ENCODE peak calls at places on chromosomes 6 and 20, in four cellular contexts. E is hepatocyte, I is PC-9, N is GM23338. F is an unnamed sample.

GRCh38 chr6:10505529-10505928 is 15.6 kb upstream of the GCNT2 start:
- DNase-seq in I (no peak), E (peak; percentile 35), N (peak; percentile 51), F (no peak)

GRCh38 chr6:160041608-160042007 is 72.7 kb downstream of the IGF2R start:
- DNase-seq in N (no peak), E (no peak), I (no peak), F (no peak)

GRCh38 chr20:31593221-31594001 is 11.7 kb upstream of the ID1 start:
- DNase-seq in E (peak; percentile 89), N (no peak), I (peak; percentile 100), F (peak; percentile 98)

GRCh38 chr20:59364611-59365010 is 64.2 kb downstream of the EDN3 start:
- DNase-seq in I (no peak), E (no peak), N (no peak), F (no peak)

GRCh38 chr6:110075406-110075805 is 97.3 kb downstream of the GPR6 start:
- DNase-seq in E (no peak), I (no peak), N (no peak), F (no peak)

GRCh38 chr20:43938932-43939761 is 24.5 kb downstream of the TOX2 start:
- DNase-seq in N (no peak), E (peak; percentile 72), I (peak; percentile 91), F (no peak)

GRCh38 chr20:17287503-17287902 is 60.7 kb downstream of the PCSK2 start:
- DNase-seq in I (no peak), E (no peak), N (peak; percentile 60), F (no peak)

GRCh38 chr6:141488466-141488865 is 644.3 kb upstream of the GJE1 start:
- DNase-seq in N (no peak), E (no peak), I (no peak), F (no peak)

GRCh38 chr20:32158943-32159660 is 48.4 kb downstream of the PLAGL2 start:
- DNase-seq in E (no peak), N (no peak), I (no peak), F (no peak)

GRCh38 chr20:21505810-21506530 is 7.9 kb downstream of the NKX2-2 start:
- DNase-seq in E (peak; percentile 79), I (no peak), N (peak; percentile 78), F (peak; percentile 44)

GRCh38 chr20:61532736-61533135 is 280.7 kb downstream of the CDH4 start:
- DNase-seq in E (no peak), I (no peak), N (no peak), F (no peak)

GRCh38 chr6:89562114-89562815 is 76.3 kb downstream of the LYRM2 start:
- DNase-seq in E (no peak), I (no peak), N (peak; percentile 15), F (no peak)

GRCh38 chr6:166466178-166467122 is 83.7 kb upstream of the MPC1 start:
- DNase-seq in E (peak; percentile 45), I (peak; percentile 16), N (no peak), F (no peak)

GRCh38 chr6:147421903-147422302 is 86.6 kb upstream of the SAMD5 start:
- DNase-seq in E (no peak), N (no peak), I (no peak), F (no peak)

GRCh38 chr6:83891586-83891985 is 32.1 kb downstream of the CYB5R4 start:
- DNase-seq in E (no peak), I (no peak), N (no peak), F (no peak)

GRCh38 chr6:4687989-4688947 is 87.9 kb upstream of the CDYL start:
- DNase-seq in I (peak; percentile 48), N (no peak), E (peak; percentile 42), F (peak; percentile 53)

GRCh38 chr20:35680464-35681183 is 15.9 kb upstream of the CPNE1 start:
- DNase-seq in I (no peak), E (no peak), N (no peak), F (no peak)

GRCh38 chr6:39226606-39227300 is 2.5 kb downstream of the KCNK5 start:
- DNase-seq in I (no peak), E (no peak), N (no peak), F (no peak)

GRCh38 chr6:7540595-7540994 is 876 bp upstream of the DSP start:
- DNase-seq in E (peak; percentile 64), I (peak; percentile 60), N (peak; percentile 73), F (no peak)

GRCh38 chr20:59823456-59823855 is 110.0 kb downstream of the SYCP2 start:
- DNase-seq in I (no peak), E (no peak), N (no peak), F (no peak)

GRCh38 chr6:161242779-161243693 is 30.8 kb downstream of the AGPAT4 start:
- DNase-seq in I (no peak), N (peak; percentile 78), E (no peak), F (no peak)

GRCh38 chr6:93272201-93272600 is 147.2 kb downstream of the EPHA7 start:
- DNase-seq in I (no peak), N (no peak), E (no peak), F (no peak)

GRCh38 chr6:18042536-18043145 is 55.2 kb upstream of the KIF13A start:
- DNase-seq in I (no peak), E (no peak), N (no peak), F (no peak)

GRCh38 chr6:18039481-18039880 is 52.0 kb upstream of the KIF13A start:
- DNase-seq in I (no peak), E (no peak), N (no peak), F (no peak)

GRCh38 chr6:18047406-18047805 is 60.0 kb upstream of the KIF13A start:
- DNase-seq in E (no peak), N (no peak), I (no peak), F (no peak)

GRCh38 chr6:18045507-18045906 is 58.1 kb upstream of the KIF13A start:
- DNase-seq in N (no peak), I (no peak), E (no peak), F (no peak)

GRCh38 chr6:18044108-18044783 is 56.8 kb upstream of the KIF13A start:
- DNase-seq in I (no peak), E (no peak), N (no peak), F (no peak)
- H2AFZ ChIP-seq in I (no peak overlapping the region), E (no peak overlapping the region), N (no peak overlapping the region), F (no peak overlapping the region)

DNA sequence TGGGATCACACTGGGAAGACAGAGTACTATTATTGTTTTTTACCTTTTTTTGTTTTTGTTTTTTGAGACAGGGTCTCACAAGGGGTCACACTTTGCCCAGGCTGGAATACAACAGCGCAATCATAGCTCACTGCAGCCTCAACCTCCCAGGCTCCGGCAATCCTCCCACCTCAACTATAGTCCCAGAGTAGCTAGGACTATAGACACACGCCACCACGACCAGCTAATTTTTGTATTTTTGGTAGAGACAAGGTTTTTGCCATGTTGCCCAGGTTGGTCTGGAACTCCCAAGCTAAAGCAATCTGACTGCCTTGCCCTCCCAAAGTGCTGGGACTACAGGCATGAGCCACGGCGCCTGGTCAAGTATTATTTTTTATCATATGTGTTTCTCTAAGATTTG is 81.0 kb downstream of the ZMYND8 start:
- DNase-seq in N (no peak), I (no peak), E (no peak), F (no peak)
- H3K4me2 ChIP-seq in N (no peak overlapping the region), I (peak overlapping the region; percentile 57), E (no peak overlapping the region), F (peak overlapping the region; percentile 64)

DNA sequence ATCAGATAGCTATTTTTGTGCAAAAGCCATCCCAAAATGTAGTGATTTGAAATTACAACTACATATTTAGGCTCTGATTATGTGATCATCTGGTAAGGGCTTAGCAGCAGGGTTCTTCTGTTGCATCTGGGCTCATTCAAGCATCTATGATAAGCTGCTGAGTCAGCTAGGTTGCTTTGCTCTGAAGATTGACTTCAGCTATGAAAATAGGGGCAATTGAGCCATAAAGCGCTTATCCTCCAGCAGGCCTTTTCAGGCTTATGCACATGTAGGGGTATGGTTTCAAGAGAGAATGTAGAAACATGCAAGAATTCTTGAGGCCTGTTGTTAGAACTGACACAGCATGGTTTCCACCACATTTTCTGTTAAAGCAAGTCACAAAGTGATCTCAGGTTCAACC is 114.1 kb downstream of the PLCB1 start:
- DNase-seq in E (no peak), I (no peak), N (peak; percentile 18), F (no peak)
- H2AFZ ChIP-seq in E (no peak overlapping the region), I (no peak overlapping the region), N (no peak overlapping the region), F (no peak overlapping the region)

GRCh38 chr6:106100755-106101154 is 14.6 kb downstream of the PRDM1 start:
- DNase-seq in N (no peak), E (no peak), I (no peak), F (no peak)

GRCh38 chr6:106103728-106104109 is 17.6 kb downstream of the PRDM1 start:
- DNase-seq in E (no peak), I (peak; percentile 50), N (no peak), F (no peak)

GRCh38 chr6:106102967-106103727 is 17.0 kb downstream of the PRDM1 start:
- DNase-seq in I (peak; percentile 5), E (no peak), N (no peak), F (no peak)

GRCh38 chr6:106101466-106101865 is 15.3 kb downstream of the PRDM1 start:
- DNase-seq in N (no peak), I (no peak), E (no peak), F (no peak)

GRCh38 chr6:106102034-106102433 is 15.9 kb downstream of the PRDM1 start:
- DNase-seq in I (no peak), N (no peak), E (no peak), F (no peak)
- H3K4me2 ChIP-seq in I (no peak overlapping the region), N (no peak overlapping the region), E (no peak overlapping the region), F (no peak overlapping the region)

GRCh38 chr20:49742948-49743347 is 29.3 kb upstream of the B4GALT5 start:
- DNase-seq in E (no peak), I (peak; percentile 62), N (no peak), F (no peak)

GRCh38 chr20:49740807-49741206 is 27.1 kb upstream of the B4GALT5 start:
- DNase-seq in E (no peak), I (no peak), N (no peak), F (no peak)

GRCh38 chr20:49737260-49737659 is 23.6 kb upstream of the B4GALT5 start:
- DNase-seq in I (no peak), E (no peak), N (no peak), F (no peak)

GRCh38 chr20:49739042-49739441 is 25.4 kb upstream of the B4GALT5 start:
- DNase-seq in N (no peak), E (no peak), I (no peak), F (no peak)

DNA sequence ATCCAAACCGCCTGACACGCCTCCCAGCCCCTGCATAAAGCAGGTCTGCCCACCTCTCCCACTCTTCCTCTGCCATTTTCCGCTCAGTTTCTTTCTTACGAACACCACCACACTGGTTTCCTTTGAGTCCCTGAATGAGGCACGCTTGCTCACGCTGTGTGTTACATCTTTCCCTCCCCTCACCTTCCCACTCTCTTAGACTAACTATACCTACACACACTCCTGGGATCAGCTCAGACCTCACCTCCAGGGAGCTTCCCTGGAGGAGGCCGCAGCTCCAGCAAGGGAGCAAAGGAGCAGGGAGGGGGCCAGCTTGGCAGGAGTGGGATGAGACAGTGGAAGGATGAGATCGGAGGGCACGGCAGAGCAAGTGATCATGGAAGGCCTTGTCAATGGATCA is 28.3 kb upstream of the B4GALT5 start:
- DNase-seq in N (no peak), E (no peak), I (no peak), F (no peak)
- H2AFZ ChIP-seq in N (peak overlapping the region; percentile 97), E (no peak overlapping the region), I (no peak overlapping the region), F (no peak overlapping the region)

GRCh38 chr6:87692097-87692496 is 9.9 kb downstream of the AKIRIN2 start:
- DNase-seq in E (no peak), N (no peak), I (no peak), F (no peak)
- H3K4me2 ChIP-seq in E (no peak overlapping the region), N (peak overlapping the region; percentile 33), I (no peak overlapping the region), F (no peak overlapping the region)

GRCh38 chr6:30686908-30687658 is 638 bp upstream of the PPP1R18 start:
- DNase-seq in I (peak; percentile 98), N (peak; percentile 84), E (peak; percentile 88), F (no peak)
- H2AFZ ChIP-seq in I (peak overlapping the region; percentile 92), N (peak overlapping the region; percentile 94), E (peak overlapping the region; percentile 86), F (no peak overlapping the region)